ENCODE peak calls at places on chromosome 12, in six cellular contexts. S is A549, M is endothelial cell of umbilical vein, R is K562, T is HepG2, E is GM12878. V is an unnamed sample.

GRCh38 chr12:55818886-55819285 is 1.0 kb downstream of the ORMDL2 start:
- DNase-seq in T (no peak), R (no peak), M (no peak), S (no peak), E (no peak), V (no peak)

GRCh38 chr12:8031872-8032241 is 659 bp upstream of the FOXJ2 start:
- DNase-seq in S (no peak), T (no peak), E (no peak), M (no peak), R (no peak), V (peak)

GRCh38 chr12:107759410-107759809 is 1.5 kb downstream of the PRDM4 start:
- DNase-seq in E (no peak), R (peak), M (peak), S (peak), T (peak), V (peak)

GRCh38 chr12:27453462-27453861 is 6.9 kb downstream of the SMCO2 start:
- DNase-seq in E (no peak), S (no peak), M (no peak), R (no peak), T (no peak), V (no peak)

GRCh38 chr12:304815-305214 is 42.2 kb upstream of the SLC6A13 start:
- DNase-seq in R (no peak), M (no peak), S (no peak), T (no peak), E (no peak), V (no peak)

GRCh38 chr12:22653075-22653474 is 28.1 kb downstream of the ETNK1 start:
- DNase-seq in E (no peak), M (peak), R (no peak), S (no peak), T (no peak), V (no peak)

GRCh38 chr12:66143868-66144267 is 13.3 kb upstream of the LLPH start:
- DNase-seq in S (no peak), M (no peak), T (no peak), E (no peak), R (no peak), V (no peak)

GRCh38 chr12:106108187-106108816 is 30.5 kb downstream of the NUAK1 start:
- DNase-seq in M (no peak), T (no peak), R (no peak), E (no peak), S (peak), V (peak)

GRCh38 chr12:131314524-131315090 is 360.9 kb downstream of the ADGRD1 start:
- DNase-seq in E (no peak), M (no peak), T (no peak), S (no peak), R (no peak), V (no peak)

GRCh38 chr12:6779667-6780459 is 7.5 kb downstream of the LAG3 start:
- DNase-seq in M (no peak), E (no peak), T (peak), S (no peak), R (no peak), V (no peak)

GRCh38 chr12:39441963-39442894 is 691 bp downstream of the KIF21A start:
- DNase-seq in R (peak), S (peak), M (peak), T (peak), E (no peak), V (peak)

GRCh38 chr12:96327889-96328288 is 72.3 kb downstream of the CDK17 start:
- DNase-seq in S (no peak), T (no peak), M (no peak), R (no peak), E (no peak), V (no peak)

GRCh38 chr12:103698752-103699540 is 111.9 kb downstream of the STAB2 start:
- DNase-seq in E (peak), M (no peak), T (no peak), S (no peak), R (no peak), V (peak)

GRCh38 chr12:124312601-124313000 is 17.7 kb downstream of the RFLNA start:
- DNase-seq in R (no peak), T (no peak), M (no peak), S (no peak), E (no peak), V (no peak)

GRCh38 chr12:11795910-11796459 is 146.5 kb downstream of the ETV6 start:
- DNase-seq in S (peak), R (peak), E (no peak), T (peak), M (peak), V (no peak)

GRCh38 chr12:117830471-117830870 is 138.3 kb downstream of the KSR2 start:
- DNase-seq in S (no peak), R (no peak), T (no peak), E (no peak), M (no peak), V (no peak)

GRCh38 chr12:90794212-90794611 is 160.8 kb downstream of the CCER1 start:
- DNase-seq in M (no peak), E (no peak), T (no peak), S (no peak), R (no peak), V (no peak)

GRCh38 chr12:57754411-57755193 is at the start of gene MARCHF9:
- DNase-seq in R (peak), M (no peak), S (peak), E (no peak), T (no peak), V (peak)

GRCh38 chr12:6563448-6564050 is 4.5 kb downstream of the NOP2 start:
- DNase-seq in M (peak), T (peak), E (no peak), S (peak), R (peak), V (peak)

GRCh38 chr12:85627584-85627983 is 208.6 kb downstream of the RASSF9 start:
- DNase-seq in R (no peak), M (peak), T (no peak), E (no peak), S (no peak), V (no peak)

GRCh38 chr12:71900091-71900490 is 38.6 kb upstream of the TPH2 start:
- DNase-seq in E (no peak), M (peak), R (peak), S (peak), T (peak), V (peak)

GRCh38 chr12:75938189-75938588 is 93.4 kb downstream of the PHLDA1 start:
- DNase-seq in T (no peak), R (peak), S (no peak), E (no peak), M (no peak), V (no peak)

GRCh38 chr12:56878010-56878339 is 56.2 kb downstream of the SDR9C7 start:
- DNase-seq in E (no peak), T (peak), R (peak), M (no peak), S (peak), V (peak)

GRCh38 chr12:64746663-64747062 is 12.5 kb downstream of the GNS start:
- DNase-seq in M (peak), R (no peak), S (no peak), E (no peak), T (no peak), V (peak)
- TF ChIP-seq MYC in M (no peak), R (no peak), S (no peak), E (no peak), T (no peak), V (no peak)

DNA sequence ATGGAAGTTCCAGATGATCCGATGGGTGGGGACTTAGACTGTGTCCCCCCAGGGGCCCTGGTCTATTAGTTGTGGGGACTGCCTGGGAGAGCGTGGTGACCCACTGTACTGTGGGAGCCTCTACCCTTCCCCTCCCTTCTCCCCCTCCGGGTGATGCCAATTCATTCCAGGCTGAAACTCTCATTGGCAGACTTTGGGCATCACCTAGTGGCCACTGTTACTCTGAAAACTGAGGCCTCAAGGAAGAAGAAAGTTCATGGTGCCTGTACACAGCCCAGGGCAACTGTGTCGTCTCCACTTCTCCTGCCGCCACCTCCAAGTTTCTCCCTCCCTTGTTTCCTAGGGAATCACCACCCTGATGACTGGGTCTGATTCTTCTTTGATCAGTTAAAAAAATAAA is 173.6 kb upstream of the ALG10B start:
- DNase-seq in T (peak), S (peak), E (no peak), R (no peak), M (no peak), V (no peak)
- TF ChIP-seq CTCF in T (peak), S (peak), E (no peak), R (no peak), M (no peak), V (no peak)

GRCh38 chr12:52074006-52074405 is 4.2 kb downstream of the ATG101 start:
- DNase-seq in T (no peak), S (no peak), R (no peak), E (peak), M (no peak), V (peak)
- TF ChIP-seq MAX in T (no peak), S (no peak), R (no peak), E (no peak), M (no peak), V (peak)

GRCh38 chr12:30927210-30927576 is 645 bp downstream of the TSPAN11 start:
- DNase-seq in R (no peak), E (no peak), T (no peak), M (no peak), S (no peak), V (no peak)

GRCh38 chr12:30923057-30923456 is 3.5 kb upstream of the TSPAN11 start:
- DNase-seq in M (no peak), R (no peak), T (no peak), E (no peak), S (no peak), V (no peak)

GRCh38 chr12:30925607-30926242 is 823 bp upstream of the TSPAN11 start:
- DNase-seq in M (no peak), T (no peak), E (no peak), S (no peak), R (no peak), V (no peak)

GRCh38 chr12:30928356-30929264 is 2.1 kb downstream of the TSPAN11 start:
- DNase-seq in S (no peak), R (no peak), M (peak), E (no peak), T (no peak), V (no peak)

GRCh38 chr12:30926243-30927209 is at the start of gene TSPAN11:
- DNase-seq in T (no peak), E (no peak), M (peak), S (no peak), R (no peak), V (no peak)
- TF ChIP-seq MYC in T (no peak), E (no peak), M (no peak), S (no peak), R (no peak), V (no peak)

V was measured in NB4.